ENCODE peak calls at places on chromosomes 16 and 17, in four cellular contexts. T is ELF-1, O is epithelial cell of prostate, B is heart left ventricle. C is an unnamed sample.

GRCh38 chr17:73546770-73547345 is 97.4 kb downstream of the SDK2 start:
- DNase-seq in B (no peak), T (peak), O (peak), C (peak)

GRCh38 chr16:1707193-1707790 is 1.3 kb downstream of the MAPK8IP3 start:
- DNase-seq in O (no peak), B (no peak), T (peak), C (peak)

GRCh38 chr17:33049781-33050414 is 58.3 kb downstream of the SPACA3 start:
- DNase-seq in B (no peak), O (no peak), T (peak), C (peak)

GRCh38 chr16:3149630-3150345 is 15.0 kb downstream of the ZNF213 start:
- DNase-seq in O (no peak), B (peak), T (peak), C (peak)

GRCh38 chr17:74078363-74078762 is 125.1 kb upstream of the RPL38 start:
- DNase-seq in T (no peak), O (no peak), B (no peak), C (peak)

GRCh38 chr17:73595068-73595865 is 49.0 kb downstream of the SDK2 start:
- DNase-seq in O (no peak), T (peak), B (peak), C (peak)

GRCh38 chr17:73194514-73195222 is 1.8 kb downstream of the COG1 start:
- DNase-seq in T (no peak), B (no peak), O (no peak), C (no peak)

GRCh38 chr17:8345951-8346665 is 6.5 kb downstream of the ODF4 start:
- DNase-seq in B (no peak), O (no peak), T (no peak), C (no peak)

GRCh38 chr17:74413491-74413890 is 18.4 kb upstream of the GPRC5C start:
- DNase-seq in B (no peak), T (no peak), O (no peak), C (no peak)